ENCODE peak calls at places on chromosomes 12 and 14, in nine cellular contexts. G is ecto neural progenitor cell; R is HT-29; U is stimulated activated naive CD4-positive, alpha-beta T cell; V is activated T-helper 1 cell treated with anti-CD3 and anti-CD28 coated beads, Interleukin-2, amount 50 U/mL, for 16 hours; A is NCI-H2081; B is MM.1S; N is HEK293T; I is AG04450. J is an unnamed sample.

GRCh38 chr12:27782481-27782880 is 2.4 kb upstream of the MANSC4 start:
- DNase-seq in G (no peak), B (no peak), A (no peak), I (no peak), N (no peak), U (no peak), R (no peak), V (no peak), J (no peak)

GRCh38 chr12:13725049-13725448 is 256.4 kb downstream of the GRIN2B start:
- DNase-seq in G (no peak), B (no peak), I (no peak), A (no peak), U (no peak), V (no peak), N (no peak), R (no peak), J (no peak)

GRCh38 chr14:23034498-23035302 is at the start of gene PSMB5:
- DNase-seq in B (peak; percentile 91), N (peak; percentile 92), A (no peak), I (peak; percentile 83), G (peak; percentile 90), R (peak; percentile 93), U (no peak), V (peak; percentile 77), J (peak; percentile 62)

GRCh38 chr14:75769047-75769685 is 108.1 kb downstream of the TTLL5 start:
- DNase-seq in U (no peak), R (no peak), V (no peak), I (no peak), A (no peak), G (no peak), N (no peak), B (no peak), J (no peak)

GRCh38 chr12:127272864-127273263 is 994.1 kb upstream of the TMEM132C start:
- DNase-seq in I (peak; percentile 56), V (no peak), N (no peak), U (no peak), G (no peak), R (no peak), A (no peak), B (no peak), J (no peak)

GRCh38 chr12:29552324-29552927 is 54.9 kb upstream of the OVCH1 start:
- DNase-seq in G (peak; percentile 80), N (peak; percentile 69), I (peak; percentile 18), R (peak; percentile 82), U (peak; percentile 52), B (peak; percentile 59), V (peak; percentile 26), A (peak; percentile 6), J (peak; percentile 54)

GRCh38 chr12:20212036-20212435 is 156.3 kb upstream of the PDE3A start:
- DNase-seq in R (no peak), V (no peak), B (no peak), G (no peak), N (no peak), I (no peak), U (no peak), A (no peak), J (no peak)

GRCh38 chr12:7395950-7396349 is 48.0 kb downstream of the CD163L1 start:
- DNase-seq in B (no peak), R (no peak), V (no peak), G (no peak), U (no peak), A (no peak), I (no peak), N (no peak), J (no peak)

GRCh38 chr14:65141523-65141922 is 39.2 kb upstream of the MAX start:
- DNase-seq in G (no peak), V (no peak), N (no peak), I (no peak), R (no peak), A (no peak), U (no peak), B (no peak), J (no peak)

GRCh38 chr12:130437555-130438242 is 100.0 kb downstream of the PIWIL1 start:
- DNase-seq in B (no peak), N (no peak), A (no peak), G (no peak), R (no peak), V (no peak), I (no peak), U (no peak), J (no peak)

GRCh38 chr14:30710870-30711269 is 88.8 kb downstream of the SCFD1 start:
- DNase-seq in I (no peak), V (no peak), R (no peak), B (no peak), G (no peak), N (no peak), U (no peak), A (no peak), J (no peak)

GRCh38 chr12:41743835-41744234 is 400.8 kb downstream of the GXYLT1 start:
- DNase-seq in R (no peak), V (no peak), N (no peak), I (no peak), A (no peak), B (no peak), G (no peak), U (no peak), J (no peak)

GRCh38 chr14:64720190-64720589 is 16.0 kb downstream of the PLEKHG3 start:
- DNase-seq in G (no peak), B (no peak), N (peak; percentile 36), V (no peak), U (no peak), A (no peak), R (peak; percentile 82), I (peak; percentile 15), J (no peak)

GRCh38 chr12:115709410-115710065 is 568.0 kb downstream of the MED13L start:
- DNase-seq in U (no peak), G (no peak), N (no peak), A (no peak), I (no peak), R (no peak), V (no peak), B (no peak), J (no peak)

GRCh38 chr14:36509056-36509917 is 10.7 kb downstream of the NKX2-1 start:
- DNase-seq in V (no peak), A (no peak), U (no peak), B (no peak), I (no peak), R (no peak), G (no peak), N (no peak), J (no peak)

GRCh38 chr12:69475237-69475984 is 5.2 kb downstream of the FRS2 start:
- DNase-seq in N (no peak), V (no peak), R (no peak), G (peak; percentile 72), A (no peak), U (no peak), I (no peak), B (no peak), J (no peak)

GRCh38 chr14:92173668-92174067 is 51.9 kb downstream of the CPSF2 start:
- DNase-seq in G (no peak), U (no peak), V (no peak), B (no peak), I (no peak), N (no peak), R (no peak), A (no peak), J (no peak)

GRCh38 chr12:91620422-91620821 is 437.8 kb upstream of the DCN start:
- DNase-seq in N (no peak), R (no peak), U (no peak), V (no peak), B (no peak), G (no peak), A (no peak), I (no peak), J (no peak)

GRCh38 chr12:56687225-56688128 is 607 bp downstream of the PTGES3 start:
- DNase-seq in N (no peak), A (peak; percentile 59), R (peak; percentile 69), G (no peak), B (peak; percentile 68), I (no peak), V (peak; percentile 47), U (peak; percentile 86), J (peak; percentile 70)

GRCh38 chr12:18849080-18849479 is 111.2 kb downstream of the CAPZA3 start:
- DNase-seq in V (no peak), B (no peak), G (no peak), U (no peak), A (no peak), I (peak; percentile 58), N (no peak), R (peak; percentile 22), J (no peak)

GRCh38 chr14:30005114-30005698 is 77.6 kb upstream of the PRKD1 start:
- DNase-seq in B (peak; percentile 35), A (peak; percentile 74), I (peak; percentile 53), V (no peak), R (peak; percentile 14), N (peak; percentile 43), G (no peak), U (no peak), J (no peak)

GRCh38 chr12:94545937-94546771 is 86.5 kb upstream of the CEP83 start:
- DNase-seq in B (peak; percentile 78), U (no peak), V (no peak), R (peak; percentile 82), G (peak; percentile 73), N (peak; percentile 69), A (peak; percentile 55), I (peak; percentile 30), J (no peak)

GRCh38 chr12:51865757-51866270 is 17.3 kb upstream of the FIGNL2 start:
- DNase-seq in N (no peak), I (no peak), U (no peak), G (peak; percentile 64), A (no peak), B (no peak), V (no peak), R (no peak), J (no peak)

GRCh38 chr12:127191124-127191523 is 1075.8 kb upstream of the TMEM132C start:
- DNase-seq in R (no peak), V (no peak), A (no peak), I (peak; percentile 29), U (no peak), B (no peak), N (no peak), G (no peak), J (no peak)

GRCh38 chr12:114851981-114852380 is 168.0 kb upstream of the TBX3 start:
- DNase-seq in B (no peak), G (no peak), A (no peak), R (no peak), N (no peak), U (no peak), I (no peak), V (no peak), J (no peak)

GRCh38 chr14:85175556-85175955 is 354.4 kb upstream of the FLRT2 start:
- DNase-seq in A (no peak), G (no peak), I (peak; percentile 20), N (no peak), U (no peak), V (no peak), R (no peak), B (no peak), J (no peak)

GRCh38 chr14:104203071-104203425 is 64.7 kb downstream of the KIF26A start:
- DNase-seq in U (no peak), V (no peak), A (no peak), G (no peak), N (no peak), I (no peak), B (no peak), R (no peak), J (no peak)

GRCh38 chr14:77064535-77065178 is 33.4 kb upstream of the CIPC start:
- DNase-seq in I (no peak), A (no peak), U (no peak), G (no peak), V (no peak), R (no peak), N (no peak), B (no peak), J (no peak)

GRCh38 chr12:64124511-64125197 is 97.4 kb downstream of the KICS2 start:
- DNase-seq in R (no peak), B (no peak), V (no peak), G (no peak), U (no peak), A (peak; percentile 7), I (no peak), N (no peak), J (no peak)

J was measured in naive thymus-derived CD8-positive, alpha-beta T cell.